ENCODE peak calls at places on chromosomes 5 and 9, in four cellular contexts. U is K562, J is GM12878, S is SK-N-SH. Q is an unnamed sample.

GRCh38 chr9:97299809-97300414 is 7.5 kb upstream of the CCDC180 start:
- DNase-seq in S (no peak), J (peak; percentile 35), U (no peak), Q (no peak)

GRCh38 chr9:87573841-87574342 is 76.2 kb downstream of the DAPK1 start:
- DNase-seq in U (no peak), S (no peak), J (no peak), Q (no peak)

GRCh38 chr5:59132131-59132530 is 549.3 kb downstream of the RAB3C start:
- DNase-seq in U (no peak), S (no peak), J (no peak), Q (no peak)

GRCh38 chr5:134902071-134902801 is 2.7 kb upstream of the PCBD2 start:
- DNase-seq in S (no peak), J (peak; percentile 60), U (no peak), Q (no peak)

GRCh38 chr5:54985301-54986268 is at the start of gene ESM1:
- DNase-seq in S (no peak), U (no peak), J (no peak), Q (no peak)

GRCh38 chr5:83654427-83654994 is 66.1 kb downstream of the HAPLN1 start:
- DNase-seq in U (no peak), J (no peak), S (no peak), Q (no peak)

GRCh38 chr9:26012797-26013594 is 334.8 kb upstream of the TUSC1 start:
- DNase-seq in J (no peak), U (no peak), S (no peak), Q (no peak)

GRCh38 chr9:132546148-132547051 is 36.0 kb upstream of the BARHL1 start:
- DNase-seq in J (no peak), S (peak; percentile 96), U (peak; percentile 18), Q (no peak)

GRCh38 chr5:174317261-174317894 is 271.9 kb downstream of the NSG2 start:
- DNase-seq in U (peak; percentile 49), S (peak; percentile 84), J (no peak), Q (peak; percentile 23)

GRCh38 chr9:15714746-15715145 is 161.9 kb downstream of the CCDC171 start:
- DNase-seq in U (no peak), J (no peak), S (no peak), Q (no peak)

GRCh38 chr9:15717290-15717689 is 164.4 kb downstream of the CCDC171 start:
- DNase-seq in J (no peak), U (no peak), S (no peak), Q (no peak)

GRCh38 chr9:15707000-15707399 is 154.2 kb downstream of the CCDC171 start:
- DNase-seq in J (no peak), U (no peak), S (no peak), Q (no peak)

GRCh38 chr9:15711531-15712295 is 158.9 kb downstream of the CCDC171 start:
- DNase-seq in J (no peak), S (no peak), U (no peak), Q (no peak)
- TF ChIP-seq ZBTB33 in J (no peak), S (no peak), U (no peak), Q (no peak)

DNA sequence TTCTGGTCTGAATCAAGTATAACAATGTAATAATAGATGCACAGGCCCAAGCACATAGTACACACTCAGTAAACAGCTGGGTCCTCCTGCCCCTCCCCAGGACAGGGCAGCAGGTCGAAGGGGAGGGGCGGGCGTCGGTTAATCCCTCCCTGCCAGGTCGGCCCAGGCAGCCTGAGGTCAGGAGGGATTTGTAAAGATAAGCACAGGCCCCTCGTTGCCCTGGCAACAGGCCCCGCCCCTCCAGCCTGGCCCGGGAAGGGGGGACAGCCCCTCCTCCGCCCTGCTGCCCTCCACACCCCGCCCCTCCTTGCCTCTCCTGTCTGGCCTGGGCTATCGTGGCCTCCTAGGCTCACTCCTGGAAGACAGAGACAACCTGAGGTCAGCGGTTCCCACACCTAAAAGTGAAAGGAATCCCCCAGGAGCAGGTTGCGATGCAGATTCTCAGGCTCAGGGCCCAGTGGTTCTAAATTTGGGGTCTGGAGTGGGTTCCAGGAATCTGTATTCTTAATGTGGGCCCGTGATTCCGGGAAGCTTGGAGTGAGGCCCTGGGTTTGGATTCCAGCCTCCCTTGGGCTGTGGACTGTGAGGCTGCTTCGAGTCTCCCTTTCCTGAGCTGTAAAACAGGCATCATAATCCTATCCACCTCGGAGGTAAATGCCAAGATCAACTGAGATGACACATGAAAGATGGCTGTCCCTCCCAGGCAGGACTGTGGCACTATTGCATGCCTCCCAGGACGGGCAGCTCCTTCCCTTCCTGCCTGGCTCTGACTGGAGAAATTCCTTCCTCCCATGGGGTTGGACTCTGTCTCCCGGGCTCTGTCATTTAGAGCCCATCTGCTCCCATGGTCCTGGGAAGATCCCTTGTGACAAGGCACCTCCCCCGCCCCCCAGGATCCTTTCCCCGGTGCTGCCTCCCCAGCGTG is 4.4 kb downstream of the CRB2 start:
- DNase-seq in J (no peak), U (peak; percentile 99), S (peak; percentile 85), Q (peak; percentile 90)
- TF ChIP-seq SMC3 in J (no peak), U (no peak), S (no peak), Q (no peak)

GRCh38 chr5:17218353-17219005 is 1.0 kb downstream of the BASP1 start:
- DNase-seq in J (no peak), S (peak; percentile 58), U (no peak), Q (no peak)

GRCh38 chr5:17219431-17219830 is 2.0 kb downstream of the BASP1 start:
- DNase-seq in J (no peak), U (no peak), S (no peak), Q (no peak)

GRCh38 chr5:17217421-17218352 is at the start of gene BASP1:
- DNase-seq in J (no peak), U (no peak), S (peak; percentile 84), Q (no peak)

GRCh38 chr5:17216974-17217325 is 481 bp upstream of the BASP1 start:
- DNase-seq in S (no peak), U (no peak), J (no peak), Q (no peak)

DNA sequence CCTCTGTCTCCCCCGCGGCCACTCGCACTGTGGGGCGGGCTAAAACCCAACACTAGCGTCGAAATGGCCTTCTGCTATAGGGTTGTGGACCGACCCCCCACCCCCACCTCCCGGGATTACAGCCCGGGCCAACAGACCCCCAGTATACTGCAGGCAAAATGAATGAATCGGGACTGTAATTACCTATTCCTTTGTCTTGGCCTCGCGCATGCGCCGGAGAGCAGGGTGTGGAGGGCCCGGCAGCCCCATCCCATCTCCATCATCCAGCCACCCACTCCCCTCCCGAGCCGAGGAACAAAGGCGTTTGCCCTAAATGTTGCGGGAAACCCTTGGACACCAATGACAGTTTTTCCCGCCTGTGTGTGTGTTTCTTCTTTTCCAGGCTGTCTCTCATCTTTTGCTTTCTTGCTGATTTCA is 1.6 kb downstream of the BASP1 start:
- DNase-seq in U (no peak), S (peak; percentile 76), J (no peak), Q (no peak)
- TF ChIP-seq POLR2AphosphoS5 in U (no peak), S (no peak), J (peak; percentile 55), Q (no peak)

GRCh38 chr9:136061405-136061804 is 33.7 kb downstream of the NACC2 start:
- DNase-seq in U (no peak), S (peak; percentile 23), J (no peak), Q (no peak)
- TF ChIP-seq ZBTB33 in U (no peak), S (no peak), J (no peak), Q (no peak)

GRCh38 chr9:126483468-126484056 is 130.2 kb upstream of the LMX1B start:
- DNase-seq in J (no peak), S (no peak), U (no peak), Q (no peak)
- TF ChIP-seq SMC3 in J (no peak), S (no peak), U (no peak), Q (no peak)

GRCh38 chr5:151585970-151586369 is 5.2 kb downstream of the FAT2 start:
- DNase-seq in U (no peak), J (no peak), S (peak; percentile 64), Q (no peak)
- TF ChIP-seq POLR2AphosphoS5 in U (no peak), J (no peak), S (no peak), Q (no peak)

DNA sequence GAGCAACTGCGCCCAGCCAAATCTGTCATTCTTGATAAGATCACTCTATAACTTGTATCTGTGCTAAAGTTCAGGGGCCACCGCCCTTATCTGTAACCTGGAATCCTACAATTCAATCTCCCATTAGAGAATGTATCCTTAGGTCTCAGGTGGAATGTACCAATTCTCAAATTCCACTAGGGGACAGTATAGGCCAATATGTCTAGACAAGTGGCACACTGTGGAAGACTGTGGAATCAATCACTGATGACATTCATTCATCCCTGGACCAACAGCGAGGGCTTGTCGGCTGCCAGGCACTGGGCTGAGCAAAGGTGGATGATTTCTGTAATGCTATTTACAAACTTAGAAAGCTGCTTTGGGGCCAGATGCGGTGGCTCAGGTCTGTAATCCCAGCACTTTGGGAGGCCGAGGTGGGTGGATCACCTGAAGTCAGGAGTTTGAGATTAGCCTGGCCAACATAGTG is 28.7 kb upstream of the MEGF9 start:
- DNase-seq in U (peak; percentile 71), J (no peak), S (peak; percentile 71), Q (peak; percentile 70)
- TF ChIP-seq ZBTB33 in U (no peak), J (no peak), S (no peak), Q (no peak)